ENCODE peak calls at places on chromosomes 6 and 20, in nine cellular contexts. B, N, L, E, W, Y, V, F and O are unnamed samples.

GRCh38 chr6:24644377-24644776 is 1.6 kb downstream of the KIAA0319 start:
- DNase-seq in B (no peak), N (no peak), L (no peak), E (no peak), W (no peak), Y (no peak), V (no peak), F (no peak), O (no peak)

GRCh38 chr6:15480546-15480945 is 182.3 kb downstream of the DTNBP1 start:
- DNase-seq in B (no peak), N (no peak), L (no peak), E (no peak), W (no peak), Y (no peak), V (no peak), F (no peak), O (no peak)

GRCh38 chr6:1610497-1611321 is 994 bp downstream of the FOXC1 start:
- DNase-seq in B (peak), N (no peak), L (peak), E (peak), W (peak), Y (no peak), V (no peak), F (peak), O (peak)

GRCh38 chr20:49411221-49411925 is 71.1 kb downstream of the KCNB1 start:
- DNase-seq in B (no peak), N (no peak), L (no peak), E (no peak), W (no peak), Y (no peak), V (no peak), F (no peak), O (no peak)

GRCh38 chr6:38567436-38567835 is 72.3 kb downstream of the BTBD9 start:
- DNase-seq in B (peak), N (peak), L (peak), E (peak), W (peak), Y (no peak), V (peak), F (peak), O (peak)

GRCh38 chr20:62051166-62051900 is 14.3 kb downstream of the TAF4 start:
- DNase-seq in B (no peak), N (no peak), L (no peak), E (no peak), W (peak), Y (no peak), V (no peak), F (no peak), O (no peak)

GRCh38 chr6:103707596-103708325 is 1152.0 kb downstream of the HACE1 start:
- DNase-seq in B (no peak), N (no peak), L (peak), E (no peak), W (no peak), Y (no peak), V (no peak), F (no peak), O (no peak)

GRCh38 chr6:138416201-138416600 is 12.2 kb downstream of the HEBP2 start:
- DNase-seq in B (no peak), N (no peak), L (no peak), E (no peak), W (no peak), Y (no peak), V (no peak), F (no peak), O (no peak)

GRCh38 chr6:8084586-8084985 is 17.8 kb downstream of the EEF1E1 start:
- DNase-seq in B (peak), N (no peak), L (no peak), E (no peak), W (no peak), Y (no peak), V (no peak), F (no peak), O (no peak)

GRCh38 chr6:44245912-44246662 is 814 bp upstream of the HSP90AB1 start:
- DNase-seq in B (peak), N (no peak), L (peak), E (peak), W (peak), Y (peak), V (peak), F (peak), O (peak)

GRCh38 chr20:59829415-59830106 is 103.9 kb downstream of the SYCP2 start:
- DNase-seq in B (no peak), N (no peak), L (no peak), E (no peak), W (peak), Y (no peak), V (no peak), F (no peak), O (no peak)

GRCh38 chr6:107118976-107119375 is 3.7 kb upstream of the BEND3 start:
- DNase-seq in B (no peak), N (no peak), L (no peak), E (no peak), W (no peak), Y (no peak), V (no peak), F (no peak), O (peak)

GRCh38 chr6:26056583-26057350 is 30.5 kb upstream of the HFE start:
- DNase-seq in B (peak), N (no peak), L (peak), E (no peak), W (no peak), Y (no peak), V (no peak), F (no peak), O (peak)

GRCh38 chr6:31581511-31582229 is 554 bp downstream of the LTB start:
- DNase-seq in B (no peak), N (no peak), L (no peak), E (no peak), W (peak), Y (no peak), V (no peak), F (no peak), O (no peak)

GRCh38 chr6:117960906-117961700 is 54.0 kb downstream of the SLC35F1 start:
- DNase-seq in B (no peak), N (no peak), L (no peak), E (no peak), W (no peak), Y (no peak), V (no peak), F (no peak), O (no peak)

GRCh38 chr6:32843321-32843978 is 397 bp downstream of the PSMB8 start:
- DNase-seq in B (peak), N (no peak), L (no peak), E (no peak), W (no peak), Y (no peak), V (no peak), F (no peak), O (peak)

GRCh38 chr6:165616116-165616515 is 46.9 kb downstream of the PDE10A start:
- DNase-seq in B (peak), N (no peak), L (no peak), E (no peak), W (no peak), Y (no peak), V (no peak), F (no peak), O (no peak)

GRCh38 chr6:133814797-133815196 is 74.1 kb upstream of the TCF21 start:
- DNase-seq in B (peak), N (peak), L (peak), E (no peak), W (no peak), Y (no peak), V (no peak), F (no peak), O (no peak)